ENCODE peak calls at places on chromosomes 16 and 17, in seven cellular contexts. Q is OCI-LY7; E is A549; K is hypothalamus; N is HS-5; C is midbrain; L is stimulated activated CD8-positive, alpha-beta memory T cell treated with anti-CD3 and anti-CD28 coated beads, Interleukin-7, amount 100 ng/mL, for 1 hour. V is an unnamed sample.

GRCh38 chr17:18981642-18982424 is 22.7 kb downstream of the FAM83G start:
- DNase-seq in Q (no peak), E (peak), K (no peak), N (peak), C (no peak), L (no peak), V (peak)

GRCh38 chr16:17329412-17329811 is 141.3 kb downstream of the XYLT1 start:
- DNase-seq in Q (no peak), E (no peak), K (no peak), N (no peak), C (no peak), L (no peak), V (no peak)

GRCh38 chr16:56355786-56356275 is 69.5 kb downstream of the AMFR start:
- DNase-seq in Q (no peak), E (no peak), K (no peak), N (no peak), C (no peak), L (no peak), V (no peak)

GRCh38 chr16:27982184-27982583 is 81.3 kb downstream of the GSG1L start:
- DNase-seq in Q (peak), E (no peak), K (no peak), N (no peak), C (no peak), L (no peak), V (no peak)

GRCh38 chr16:75080205-75081029 is 36.2 kb downstream of the LDHD start:
- DNase-seq in Q (no peak), E (no peak), K (no peak), N (peak), C (no peak), L (no peak), V (peak)

GRCh38 chr16:56999409-57000270 is 10.3 kb downstream of the NLRC5 start:
- DNase-seq in Q (no peak), E (no peak), K (no peak), N (no peak), C (no peak), L (no peak), V (peak)

GRCh38 chr17:43661699-43662431 is at the start of gene MEOX1:
- DNase-seq in Q (no peak), E (no peak), K (no peak), N (no peak), C (no peak), L (no peak), V (no peak)

GRCh38 chr16:2468725-2469398 is 2.2 kb upstream of the NTN3 start:
- DNase-seq in Q (peak), E (peak), K (no peak), N (no peak), C (peak), L (no peak), V (peak)

GRCh38 chr16:66525396-66526180 is 24.3 kb downstream of the TK2 start:
- DNase-seq in Q (no peak), E (no peak), K (no peak), N (no peak), C (no peak), L (no peak), V (peak)

GRCh38 chr16:70741779-70742125 is 55.9 kb upstream of the MTSS2 start:
- DNase-seq in Q (no peak), E (no peak), K (no peak), N (no peak), C (no peak), L (no peak), V (no peak)

GRCh38 chr17:43940630-43941029 is 1.6 kb downstream of the PPY start:
- DNase-seq in Q (peak), E (peak), K (no peak), N (no peak), C (no peak), L (no peak), V (peak)

GRCh38 chr17:76032073-76032779 is 5.1 kb upstream of the EVPL start:
- DNase-seq in Q (no peak), E (no peak), K (no peak), N (no peak), C (no peak), L (no peak), V (no peak)

GRCh38 chr17:2181206-2181983 is 122.2 kb downstream of the SMG6 start:
- DNase-seq in Q (no peak), E (no peak), K (peak), N (no peak), C (peak), L (no peak), V (peak)

GRCh38 chr16:71459510-71459909 is 2.5 kb downstream of the ZNF23 start:
- DNase-seq in Q (no peak), E (no peak), K (no peak), N (no peak), C (no peak), L (no peak), V (no peak)

GRCh38 chr17:69567130-69567529 is 152.6 kb downstream of the MAP2K6 start:
- DNase-seq in Q (no peak), E (no peak), K (no peak), N (no peak), C (no peak), L (no peak), V (peak)

GRCh38 chr17:55842405-55843158 is 91.7 kb downstream of the PCTP start:
- DNase-seq in Q (no peak), E (no peak), K (no peak), N (no peak), C (no peak), L (no peak), V (no peak)

GRCh38 chr17:21375757-21376584 is at the start of gene KCNJ12:
- DNase-seq in Q (no peak), E (no peak), K (no peak), N (no peak), C (no peak), L (no peak), V (no peak)

GRCh38 chr17:49991409-49991808 is 3.6 kb downstream of the DLX3 start:
- DNase-seq in Q (no peak), E (no peak), K (no peak), N (no peak), C (no peak), L (no peak), V (no peak)

GRCh38 chr17:39602533-39603303 is 5.0 kb downstream of the NEUROD2 start:
- DNase-seq in Q (no peak), E (no peak), K (no peak), N (no peak), C (no peak), L (no peak), V (no peak)

GRCh38 chr16:35552763-35553162 is 2093.4 kb downstream of the TP53TG3F start:
- DNase-seq in Q (no peak), E (no peak), K (no peak), N (no peak), C (no peak), L (no peak), V (no peak)

GRCh38 chr16:84451781-84452180 is 52.7 kb downstream of the MEAK7 start:
- DNase-seq in Q (no peak), E (no peak), K (no peak), N (no peak), C (no peak), L (no peak), V (no peak)

GRCh38 chr17:82520041-82520910 is 744 bp downstream of the FOXK2 start:
- DNase-seq in Q (peak), E (no peak), K (no peak), N (no peak), C (peak), L (peak), V (peak)

GRCh38 chr17:32504166-32504990 is 17.6 kb downstream of the CDK5R1 start:
- DNase-seq in Q (no peak), E (no peak), K (no peak), N (no peak), C (no peak), L (no peak), V (peak)

GRCh38 chr17:42068979-42069378 is 18.6 kb upstream of the C17orf113 start:
- DNase-seq in Q (no peak), E (no peak), K (no peak), N (no peak), C (no peak), L (no peak), V (no peak)

GRCh38 chr17:47844230-47844629 is 3.2 kb upstream of the SCRN2 start:
- DNase-seq in Q (no peak), E (no peak), K (no peak), N (no peak), C (no peak), L (no peak), V (no peak)

GRCh38 chr17:10186771-10187425 is 11.5 kb downstream of the GAS7 start:
- DNase-seq in Q (no peak), E (no peak), K (no peak), N (no peak), C (no peak), L (no peak), V (no peak)

V was measured in mesenchymal stem cell.